ENCODE peak calls at places on chromosomes 13 and 19, in eight cellular contexts. X, E, G, M, V, L, B and J are unnamed samples.

GRCh38 chr13:110869805-110870706 is 44.8 kb downstream of the ANKRD10 start:
- DNase-seq in L (peak), V (peak), E (peak), B (peak), G (peak), X (peak), M (peak), J (peak)

GRCh38 chr13:37446503-37446902 is 152.1 kb downstream of the POSTN start:
- DNase-seq in X (no peak), E (peak), V (no peak), B (peak), M (no peak), G (peak), L (peak), J (peak)

GRCh38 chr19:18481505-18482222 is 40.2 kb downstream of the ELL start:
- DNase-seq in M (no peak), V (no peak), L (no peak), X (no peak), G (no peak), E (no peak), B (no peak), J (no peak)

GRCh38 chr13:73535341-73535740 is 476.5 kb downstream of the KLF5 start:
- DNase-seq in G (no peak), E (no peak), X (no peak), L (no peak), M (no peak), B (no peak), V (no peak), J (no peak)

GRCh38 chr19:52991484-52991883 is 22.2 kb upstream of the ERVV-1 start:
- DNase-seq in B (peak), E (peak), V (no peak), M (no peak), X (no peak), L (no peak), G (no peak), J (peak)

GRCh38 chr19:4910594-4911273 is 1.4 kb downstream of the UHRF1 start:
- DNase-seq in V (no peak), E (peak), B (peak), X (no peak), L (no peak), G (no peak), M (no peak), J (no peak)

GRCh38 chr13:40477623-40478608 is 188.5 kb downstream of the FOXO1 start:
- DNase-seq in M (peak), X (no peak), B (peak), L (no peak), V (no peak), G (no peak), E (peak), J (no peak)

GRCh38 chr13:107743100-107743499 is 472.2 kb downstream of the LIG4 start:
- DNase-seq in B (no peak), M (no peak), G (no peak), L (no peak), E (no peak), V (no peak), X (no peak), J (no peak)

GRCh38 chr19:16516923-16517610 is 20.9 kb downstream of the C19orf44 start:
- DNase-seq in G (no peak), M (no peak), V (no peak), L (no peak), X (no peak), B (no peak), E (no peak), J (no peak)

GRCh38 chr13:32228330-32229041 is 86.7 kb downstream of the ZAR1L start:
- DNase-seq in B (no peak), X (no peak), V (no peak), G (peak), E (peak), M (no peak), L (no peak), J (no peak)

GRCh38 chr13:77530870-77531269 is 4.6 kb upstream of the SCEL start:
- DNase-seq in B (no peak), X (no peak), L (no peak), E (no peak), V (no peak), G (no peak), M (no peak), J (no peak)

GRCh38 chr19:513368-514165 is 6.3 kb downstream of the TPGS1 start:
- DNase-seq in V (no peak), G (no peak), B (no peak), E (no peak), L (no peak), X (no peak), M (no peak), J (no peak)

GRCh38 chr13:40430234-40430633 is 236.2 kb downstream of the FOXO1 start:
- DNase-seq in X (no peak), M (no peak), E (no peak), L (no peak), V (no peak), G (no peak), B (no peak), J (no peak)

GRCh38 chr13:44842158-44842557 is 147.1 kb downstream of the NUFIP1 start:
- DNase-seq in B (peak), X (no peak), M (no peak), L (no peak), V (no peak), G (no peak), E (peak), J (peak)

GRCh38 chr19:38656171-38656981 is 8.9 kb downstream of the ACTN4 start:
- DNase-seq in M (no peak), E (peak), G (no peak), B (peak), L (peak), V (no peak), X (no peak), J (no peak)

GRCh38 chr19:30029721-30030510 is 87.9 kb downstream of the URI1 start:
- DNase-seq in L (peak), V (no peak), X (no peak), E (peak), G (no peak), M (no peak), B (no peak), J (peak)

GRCh38 chr19:16041571-16042386 is 34.5 kb upstream of the TPM4 start:
- DNase-seq in L (peak), V (peak), X (peak), E (peak), B (peak), M (peak), G (peak), J (no peak)

GRCh38 chr19:54317965-54318240 is 4.9 kb upstream of the LILRA5 start:
- DNase-seq in G (no peak), B (no peak), V (no peak), M (peak), X (no peak), E (no peak), L (no peak), J (no peak)

GRCh38 chr13:48749144-48749543 is 95.4 kb downstream of the CYSLTR2 start:
- DNase-seq in B (peak), L (no peak), E (peak), M (no peak), V (no peak), X (no peak), G (no peak), J (no peak)

DNA sequence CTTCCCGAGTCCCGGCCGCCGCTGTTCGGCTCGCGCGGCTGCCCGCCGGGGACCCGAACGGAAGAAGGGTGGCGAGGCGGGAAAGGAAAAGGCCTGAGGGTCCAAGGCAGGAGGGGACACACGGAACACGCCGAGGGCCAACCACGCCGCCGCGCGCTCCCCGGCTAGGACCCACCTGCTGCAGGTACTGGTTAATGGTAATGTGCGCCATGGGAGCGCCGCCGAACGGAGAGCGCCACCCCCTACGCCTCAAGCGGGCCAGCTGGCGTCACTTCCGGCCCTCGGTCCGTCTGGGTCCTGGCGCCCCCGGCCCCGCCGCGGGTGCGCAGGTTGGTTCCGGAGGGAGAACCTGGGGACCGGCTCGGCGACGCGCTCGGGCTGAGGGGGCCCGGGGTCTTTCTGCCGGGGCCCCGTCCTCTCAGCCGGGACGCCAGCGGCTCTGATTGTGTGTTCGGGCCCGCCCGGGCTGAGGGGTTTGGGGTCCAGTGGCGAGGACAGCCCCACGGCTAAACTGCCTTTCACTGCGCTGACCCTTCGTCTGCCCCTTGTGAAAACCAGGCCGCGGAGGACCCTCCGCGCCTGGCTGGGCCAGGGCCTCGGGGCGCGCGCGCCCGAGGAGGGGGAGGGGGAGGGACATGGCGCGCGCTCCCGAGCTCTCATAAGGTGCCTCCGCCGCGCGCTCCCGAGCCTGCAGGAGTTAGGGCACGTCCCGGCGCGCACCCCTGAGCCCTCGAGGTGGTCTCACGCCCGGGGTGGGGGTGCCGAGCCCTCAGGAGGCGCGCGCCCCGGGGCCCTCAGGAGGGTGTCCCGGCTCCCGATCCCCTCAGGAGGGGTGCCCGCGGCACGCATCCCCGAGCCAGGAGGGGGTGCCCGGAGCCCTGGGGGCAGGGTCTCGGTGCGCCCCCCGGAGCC is at the start of gene PCID2:
- DNase-seq in X (peak), E (peak), B (peak), M (peak), L (peak), V (peak), G (no peak), J (no peak)
- TF ChIP-seq CTCF in X (no peak), E (no peak), B (no peak), M (no peak), L (no peak), V (no peak), G (no peak), J (no peak)

GRCh38 chr19:49636230-49636932 is 3.6 kb downstream of the RRAS start:
- DNase-seq in B (no peak), M (no peak), G (no peak), V (no peak), L (no peak), E (no peak), X (no peak), J (no peak)

GRCh38 chr19:49638360-49638759 is 1.6 kb downstream of the RRAS start:
- DNase-seq in M (no peak), B (peak), L (no peak), V (no peak), X (no peak), E (peak), G (no peak), J (no peak)

GRCh38 chr19:49632576-49632975 is 7.4 kb downstream of the RRAS start:
- DNase-seq in M (no peak), G (no peak), B (no peak), V (no peak), L (no peak), X (no peak), E (no peak), J (no peak)

GRCh38 chr19:49637865-49638350 is 2.0 kb downstream of the RRAS start:
- DNase-seq in G (no peak), X (peak), E (peak), B (peak), L (no peak), V (peak), M (peak), J (peak)

DNA sequence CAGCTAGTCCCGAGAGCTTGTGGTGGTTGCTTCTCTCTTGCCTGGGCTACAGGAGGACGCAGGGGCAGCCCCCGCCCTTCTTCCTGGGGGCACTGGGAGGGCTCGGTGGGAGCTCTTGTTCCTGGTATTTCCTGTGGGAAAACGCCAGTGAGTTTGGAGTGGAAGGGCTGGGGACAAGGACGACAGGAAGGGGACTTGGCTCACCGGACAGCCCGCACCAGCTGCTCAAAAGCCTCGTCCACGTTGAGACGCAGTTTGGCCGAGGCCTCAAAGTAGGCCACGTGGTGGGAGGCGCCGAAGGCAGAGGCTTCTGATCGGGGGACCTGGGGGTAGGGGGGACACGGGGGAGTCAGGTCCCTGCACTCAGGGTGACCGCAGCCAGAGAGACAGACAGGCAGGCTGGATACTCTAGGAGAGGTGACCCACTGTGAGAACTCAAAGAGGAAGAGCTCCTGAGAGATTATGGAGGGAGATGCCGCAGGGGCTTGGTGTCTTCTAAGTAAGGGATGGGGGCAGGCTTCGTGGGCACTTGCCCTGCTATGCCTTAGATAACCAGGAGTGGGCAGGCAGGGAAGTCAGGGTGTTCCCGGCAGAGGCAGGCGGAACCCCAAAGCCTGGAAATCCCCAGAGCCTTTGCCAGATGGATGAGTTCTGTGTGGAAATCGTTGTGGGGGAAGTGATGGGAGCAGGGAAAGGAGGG is 4.3 kb downstream of the RRAS start:
- DNase-seq in V (no peak), L (no peak), M (no peak), B (peak), E (no peak), X (no peak), G (no peak), J (no peak)
- TF ChIP-seq CTCF in V (no peak), L (peak), M (no peak), B (no peak), E (peak), X (no peak), G (peak), J (peak)

DNA sequence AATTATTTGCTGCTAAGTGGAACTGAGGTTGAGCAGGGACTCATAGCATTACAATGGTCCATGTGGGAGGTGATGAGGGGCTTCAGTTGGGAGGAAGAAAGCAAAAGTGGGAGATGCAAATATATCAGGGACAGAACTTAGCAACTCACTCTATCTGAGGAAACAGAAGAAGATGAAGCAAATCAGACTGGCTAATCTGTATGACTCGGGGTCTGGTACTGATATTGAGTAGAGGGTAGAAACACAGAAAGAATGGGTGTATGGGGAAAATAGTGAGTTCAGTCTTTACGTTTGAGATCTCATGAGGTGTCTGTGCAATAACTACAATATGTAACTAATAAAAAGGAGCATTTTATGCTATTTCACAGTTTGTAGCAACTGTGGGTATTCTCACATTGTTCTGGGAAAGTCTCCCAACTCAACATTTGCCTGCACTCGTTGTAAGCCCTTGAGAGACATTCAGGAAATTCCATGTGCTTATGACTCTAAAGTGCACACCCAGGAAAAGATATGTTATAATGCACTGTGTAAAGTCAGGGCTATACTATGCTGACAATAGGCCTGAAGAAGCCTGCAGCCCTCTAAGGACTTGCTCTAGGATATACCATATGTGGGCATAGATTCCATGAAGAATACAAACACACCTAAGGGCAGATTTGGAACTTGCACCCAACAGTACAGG is 183.5 kb downstream of the SPRY2 start:
- DNase-seq in X (no peak), V (no peak), B (peak), G (no peak), M (no peak), L (no peak), E (peak), J (no peak)
- TF ChIP-seq CTCF in X (no peak), V (no peak), B (no peak), G (no peak), M (no peak), L (no peak), E (no peak), J (no peak)

DNA sequence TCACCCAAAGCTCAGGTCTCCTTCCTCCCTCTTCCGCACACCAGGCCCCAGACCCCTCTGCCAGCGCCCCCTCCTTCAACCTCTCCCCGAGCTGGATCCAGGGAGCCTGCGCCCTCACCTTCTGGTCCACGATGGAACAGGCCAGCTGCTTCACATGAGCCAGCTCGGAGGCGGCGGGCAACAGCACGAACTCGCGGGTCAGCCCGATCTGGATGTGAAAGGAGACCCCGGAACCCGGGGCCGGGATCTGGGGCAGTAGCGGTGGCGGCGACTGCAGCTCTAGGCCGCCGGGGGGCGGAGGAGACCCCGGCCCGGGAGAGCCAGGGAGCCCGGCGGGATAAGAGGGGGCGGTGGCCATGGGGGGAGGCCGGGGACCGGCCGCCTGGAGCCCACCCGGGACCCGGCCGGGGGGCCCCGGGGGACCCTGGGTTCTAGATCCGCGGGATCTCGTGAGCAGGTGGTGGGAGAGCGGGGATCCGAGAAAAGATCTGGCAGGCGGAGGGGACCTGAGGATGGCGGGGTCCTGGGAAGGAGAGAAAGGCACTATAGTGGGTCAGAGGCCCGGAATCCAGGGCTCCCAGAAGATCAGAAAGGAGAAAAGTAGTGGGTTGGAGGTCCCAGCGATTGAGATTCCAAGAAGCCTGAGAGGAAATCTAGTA is 772 bp downstream of the PRKD2 start:
- DNase-seq in M (no peak), X (no peak), L (no peak), G (no peak), E (no peak), B (no peak), V (no peak), J (no peak)
- TF ChIP-seq CTCF in M (no peak), X (no peak), L (no peak), G (no peak), E (no peak), B (no peak), V (peak), J (no peak)

GRCh38 chr19:1935484-1936208 is 5.3 kb upstream of the CSNK1G2 start:
- DNase-seq in B (peak), V (no peak), X (no peak), L (no peak), E (peak), M (no peak), G (no peak), J (no peak)

GRCh38 chr19:1936430-1936829 is 4.5 kb upstream of the CSNK1G2 start:
- DNase-seq in X (no peak), M (no peak), V (no peak), G (no peak), B (no peak), L (no peak), E (no peak), J (no peak)

GRCh38 chr19:1936916-1937610 is 3.9 kb upstream of the CSNK1G2 start:
- DNase-seq in X (no peak), V (peak), G (no peak), M (no peak), E (no peak), B (no peak), L (no peak), J (no peak)

GRCh38 chr19:1941146-1942077 is at the start of gene CSNK1G2:
- DNase-seq in E (no peak), X (peak), V (peak), B (no peak), G (no peak), M (no peak), L (no peak), J (no peak)

GRCh38 chr19:1938071-1938470 is 2.9 kb upstream of the CSNK1G2 start:
- DNase-seq in M (no peak), X (no peak), B (no peak), G (no peak), L (no peak), V (no peak), E (no peak), J (no peak)
- TF ChIP-seq CTCF in M (no peak), X (no peak), B (no peak), G (no peak), L (no peak), V (no peak), E (no peak), J (no peak)

GRCh38 chr19:46517471-46517870 is 21.8 kb upstream of the PNMA8B start:
- DNase-seq in L (no peak), X (no peak), V (no peak), G (no peak), B (no peak), M (no peak), E (no peak), J (no peak)
- TF ChIP-seq CTCF in L (no peak), X (no peak), V (no peak), G (no peak), B (no peak), M (no peak), E (no peak), J (no peak)

GRCh38 chr19:8897106-8897505 is 64.9 kb downstream of the MBD3L1 start:
- DNase-seq in M (no peak), B (no peak), G (no peak), V (no peak), E (no peak), X (no peak), L (no peak), J (no peak)
- TF ChIP-seq CTCF in M (no peak), B (no peak), G (no peak), V (no peak), E (no peak), X (no peak), L (no peak), J (no peak)

DNA sequence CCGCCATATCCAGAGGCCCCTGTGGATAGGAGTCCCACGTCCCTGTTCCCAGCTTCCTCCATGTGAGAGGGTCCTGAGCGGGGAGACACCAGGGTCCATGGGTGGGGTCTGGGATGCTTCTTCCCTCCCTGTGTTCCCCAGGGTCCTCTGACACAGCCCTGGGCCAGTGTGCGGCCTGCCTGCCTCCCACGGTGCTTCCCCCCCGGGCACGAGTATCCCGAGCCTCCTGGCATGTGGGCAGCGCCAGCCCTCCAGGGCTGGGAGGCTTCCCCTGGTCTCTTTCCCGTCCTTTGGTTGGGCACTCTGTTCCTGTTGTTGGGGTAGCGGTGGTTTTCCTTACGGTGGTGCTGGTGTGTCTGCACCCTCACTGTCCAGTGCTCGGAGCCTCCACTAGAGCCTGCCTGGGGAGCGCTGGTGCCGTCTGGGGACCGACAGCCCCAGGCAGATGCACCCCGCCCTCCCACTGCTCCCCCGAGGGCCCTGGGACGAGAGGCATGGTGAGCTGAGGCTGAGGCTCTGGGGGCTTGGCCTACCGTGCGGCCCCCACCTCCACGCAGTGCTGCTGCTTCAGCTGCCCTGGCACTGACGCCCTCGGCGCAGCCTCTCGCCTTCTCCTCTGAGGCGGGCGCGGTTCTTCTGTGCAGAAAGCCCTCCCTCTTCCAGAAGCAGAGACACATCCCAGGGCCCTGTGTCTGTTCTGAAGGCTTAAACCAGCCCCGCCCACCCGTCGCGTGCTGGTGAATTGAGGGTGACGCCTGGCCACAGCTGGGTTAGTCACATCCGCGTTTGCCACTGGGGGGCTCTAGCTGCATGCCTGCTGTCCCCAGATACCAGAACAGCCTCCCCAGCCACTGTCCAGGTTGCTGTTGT is 27.9 kb downstream of the PLEKHJ1 start:
- DNase-seq in G (no peak), L (no peak), X (no peak), B (peak), V (no peak), E (peak), M (no peak), J (peak)
- TF ChIP-seq CTCF in G (peak), L (no peak), X (no peak), B (peak), V (peak), E (peak), M (no peak), J (peak)